ENCODE peak calls at places on chromosomes 6 and 20, in seven cellular contexts. O, M, E, L, R, X and B are unnamed samples.

GRCh38 chr6:169008641-169009040 is 245.0 kb downstream of the THBS2 start:
- DNase-seq in O (no peak), M (no peak), E (no peak), L (no peak), R (peak), X (peak), B (no peak)

GRCh38 chr6:75532521-75532920 is 38.9 kb upstream of the FILIP1 start:
- DNase-seq in O (no peak), M (no peak), E (no peak), L (peak), R (peak), X (peak), B (peak)

GRCh38 chr20:1396264-1396663 is 3.4 kb upstream of the FKBP1A start:
- DNase-seq in O (no peak), M (no peak), E (no peak), L (no peak), R (no peak), X (no peak), B (no peak)

GRCh38 chr6:27867941-27868705 is 44.1 kb downstream of the OR2B2 start:
- DNase-seq in O (no peak), M (no peak), E (peak), L (peak), R (peak), X (no peak), B (no peak)

GRCh38 chr20:43911066-43911465 is 3.6 kb upstream of the TOX2 start:
- DNase-seq in O (no peak), M (no peak), E (no peak), L (peak), R (peak), X (peak), B (peak)

GRCh38 chr6:55636406-55637102 is 57.6 kb upstream of the HMGCLL1 start:
- DNase-seq in O (no peak), M (no peak), E (peak), L (no peak), R (peak), X (no peak), B (peak)

GRCh38 chr6:100751590-100751989 is 129.5 kb downstream of the ASCC3 start:
- DNase-seq in O (no peak), M (peak), E (no peak), L (no peak), R (no peak), X (no peak), B (no peak)

GRCh38 chr6:33828452-33828763 is 24.6 kb upstream of the MLN start:
- DNase-seq in O (no peak), M (no peak), E (no peak), L (no peak), R (no peak), X (no peak), B (no peak)

GRCh38 chr6:165751486-165751885 is 88.4 kb upstream of the PDE10A start:
- DNase-seq in O (no peak), M (no peak), E (no peak), L (no peak), R (no peak), X (no peak), B (no peak)

GRCh38 chr6:13653296-13653695 is 38.2 kb downstream of the NOL7 start:
- DNase-seq in O (no peak), M (no peak), E (no peak), L (no peak), R (peak), X (no peak), B (no peak)

GRCh38 chr6:116417661-116418060 is 43.5 kb upstream of the CALHM6 start:
- DNase-seq in O (no peak), M (no peak), E (no peak), L (no peak), R (no peak), X (no peak), B (no peak)

GRCh38 chr6:13614126-13614925 is 809 bp upstream of the NOL7 start:
- DNase-seq in O (no peak), M (peak), E (peak), L (peak), R (peak), X (peak), B (no peak)

GRCh38 chr6:111736005-111736607 is 130.4 kb upstream of the TRAF3IP2 start:
- DNase-seq in O (no peak), M (no peak), E (no peak), L (no peak), R (peak), X (no peak), B (no peak)

GRCh38 chr20:37327748-37328147 is 18.2 kb upstream of the SRC start:
- DNase-seq in O (no peak), M (no peak), E (no peak), L (peak), R (no peak), X (peak), B (no peak)

GRCh38 chr6:8130399-8130798 is 28.1 kb upstream of the EEF1E1 start:
- DNase-seq in O (no peak), M (no peak), E (no peak), L (peak), R (peak), X (peak), B (no peak)